ENCODE peak calls at places on chromosomes 6 and 20, in eight cellular contexts. Q is heart left ventricle, I is stomach, A is tibial artery, U is pancreas, G is psoas muscle, E is spleen, W is PC-9. P is an unnamed sample.
A peak's percentile ranks its signal among the peaks of the same experiment; 100 is the strongest.

GRCh38 chr20:62816879-62817873 is at the start of gene COL9A3:
- DNase-seq in Q (no peak), I (no peak), A (no peak), U (no peak), G (no peak), E (no peak), W (no peak), P (no peak)

GRCh38 chr20:31788578-31788977 is 30.6 kb upstream of the MYLK2 start:
- DNase-seq in Q (no peak), I (no peak), A (no peak), U (no peak), G (peak; percentile 74), E (no peak), W (no peak), P (no peak)

GRCh38 chr6:159676804-159677203 is 16.2 kb downstream of the SOD2 start:
- DNase-seq in Q (no peak), I (no peak), A (no peak), U (no peak), G (no peak), E (no peak), W (no peak), P (no peak)

GRCh38 chr20:46939031-46939430 is 44.4 kb downstream of the EYA2 start:
- DNase-seq in Q (no peak), I (no peak), A (no peak), U (no peak), G (no peak), E (no peak), W (no peak), P (no peak)

GRCh38 chr6:33425668-33426577 is 6.1 kb downstream of the SYNGAP1 start:
- DNase-seq in Q (peak; percentile 92), I (peak; percentile 81), A (peak; percentile 94), U (peak; percentile 91), G (peak; percentile 93), E (peak; percentile 95), W (peak; percentile 87), P (peak; percentile 95)

GRCh38 chr20:33862709-33863403 is 51.7 kb downstream of the CHMP4B start:
- DNase-seq in Q (peak; percentile 45), I (peak; percentile 52), A (peak; percentile 69), U (peak; percentile 83), G (peak; percentile 65), E (peak; percentile 82), W (peak; percentile 21), P (peak; percentile 87)

GRCh38 chr6:41371992-41372525 is 36.7 kb downstream of the NCR2 start:
- DNase-seq in Q (peak; percentile 26), I (peak; percentile 46), A (no peak), U (no peak), G (no peak), E (no peak), W (no peak), P (no peak)

GRCh38 chr6:138844203-138844602 is 48.3 kb downstream of the ECT2L start:
- DNase-seq in Q (peak; percentile 64), I (no peak), A (no peak), U (no peak), G (peak; percentile 64), E (no peak), W (no peak), P (no peak)

DNA sequence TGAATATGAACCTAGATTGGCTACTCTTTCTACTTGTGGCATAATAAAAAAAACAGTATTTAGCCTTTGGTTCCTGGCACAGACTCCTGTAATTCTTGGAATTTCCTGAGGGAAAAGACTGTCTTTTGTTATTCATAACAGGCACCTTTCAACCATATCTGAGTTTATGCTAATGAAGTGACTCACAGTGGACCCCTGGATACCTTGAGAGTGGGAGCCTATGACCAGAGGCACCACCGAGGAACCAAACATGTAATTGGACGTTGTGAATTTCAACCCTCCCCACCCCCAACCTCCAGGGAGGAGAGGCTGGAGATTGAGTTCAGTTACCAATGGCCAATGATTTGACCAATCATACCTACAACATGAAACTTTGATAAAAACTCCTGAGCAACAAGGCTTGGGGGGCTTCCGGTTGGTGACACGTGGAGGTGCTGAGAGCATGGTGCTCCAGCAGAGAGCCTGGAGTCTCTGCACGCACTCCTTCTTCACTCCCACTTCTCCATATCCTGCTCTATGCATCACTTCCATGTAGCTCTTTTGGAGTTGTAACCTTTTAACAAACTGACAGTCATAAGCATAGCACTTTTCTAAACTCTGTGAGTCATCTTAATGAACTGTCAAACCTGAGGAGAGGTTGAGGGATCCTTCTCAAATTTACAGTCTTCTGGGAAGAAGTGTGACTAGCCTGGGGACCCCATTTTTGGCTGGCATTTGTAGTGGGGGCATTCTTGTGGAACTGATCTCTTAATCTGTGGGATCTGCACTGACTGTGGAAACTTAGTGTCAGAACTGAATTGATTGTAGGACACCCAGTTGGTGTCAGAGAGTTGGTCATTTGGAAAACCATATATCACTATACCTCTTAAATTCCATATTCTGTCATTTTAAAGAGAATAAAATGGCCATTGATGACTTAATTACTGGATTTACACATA is 48.6 kb downstream of the LAMA4 start:
- DNase-seq in Q (no peak), I (no peak), A (no peak), U (no peak), G (no peak), E (no peak), W (peak; percentile 52), P (no peak)
- H3K4me1 ChIP-seq in Q (peaks cover 11% of the 10 kb centered on the region), I (no peaks in the 10 kb centered on the region), A (no peaks in the 10 kb centered on the region), U (no peaks in the 10 kb centered on the region), G (no peaks in the 10 kb centered on the region), E (no peaks in the 10 kb centered on the region), W (peaks cover 75% of the 10 kb centered on the region), P (peaks cover 20% of the 10 kb centered on the region)

GRCh38 chr6:137339929-137340559 is 120.9 kb upstream of the IFNGR1 start:
- DNase-seq in Q (no peak), I (no peak), A (no peak), U (no peak), G (no peak), E (no peak), W (no peak), P (no peak)

GRCh38 chr6:137341721-137342195 is 122.6 kb upstream of the IFNGR1 start:
- DNase-seq in Q (peak; percentile 24), I (peak; percentile 65), A (no peak), U (peak; percentile 60), G (peak; percentile 63), E (no peak), W (peak; percentile 12), P (peak; percentile 60)

DNA sequence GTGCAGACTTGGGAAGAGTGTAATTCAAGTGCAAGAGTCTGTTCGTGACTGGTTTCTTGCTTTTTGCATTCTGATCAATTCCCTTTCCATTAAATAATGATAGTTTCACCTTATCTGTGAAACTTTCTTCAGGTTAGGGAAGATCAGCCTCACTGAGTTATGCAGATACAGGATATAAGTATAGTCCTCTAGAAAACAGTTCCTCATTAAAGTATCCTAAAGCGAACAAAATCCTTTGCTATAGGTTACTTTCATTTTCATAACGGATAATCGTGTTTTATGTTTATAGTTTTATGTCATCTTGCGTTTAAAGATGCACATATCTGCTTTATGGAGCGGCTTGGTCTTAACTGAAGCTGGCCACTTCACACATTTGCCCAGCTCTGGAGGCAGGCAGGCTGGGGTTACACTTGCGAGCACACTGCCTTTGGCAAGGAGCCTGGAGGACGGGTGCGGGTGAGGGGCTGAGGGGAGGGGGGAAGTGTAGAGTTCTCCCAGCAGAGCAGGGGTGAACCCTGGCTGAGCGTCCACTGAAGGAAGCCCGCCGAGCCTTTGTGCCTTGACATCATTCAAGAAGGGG is 123.5 kb upstream of the IFNGR1 start:
- DNase-seq in Q (no peak), I (no peak), A (no peak), U (no peak), G (no peak), E (no peak), W (no peak), P (peak; percentile 25)
- H3K4me3 ChIP-seq in Q (peak overlapping the region; percentile 7), I (peak overlapping the region; percentile 33), A (peak overlapping the region; percentile 17), U (no peak overlapping the region), G (peak overlapping the region; percentile 51), E (peak overlapping the region; percentile 10), W (no peak overlapping the region), P (peak overlapping the region; percentile 41)

GRCh38 chr6:88975369-88975768 is 12.0 kb upstream of the RNGTT start:
- DNase-seq in Q (no peak), I (no peak), A (no peak), U (no peak), G (no peak), E (no peak), W (no peak), P (no peak)
- TF ChIP-seq CTCF in Q (no peak), I (no peak), A (no peak), U (no peak), G (no peak), E (no peak), W (no peak), P (no peak)

GRCh38 chr6:90131614-90132423 is 164.8 kb downstream of the BACH2 start:
- DNase-seq in Q (peak; percentile 30), I (no peak), A (no peak), U (no peak), G (peak; percentile 77), E (no peak), W (no peak), P (no peak)

GRCh38 chr6:90127589-90127988 is 169.1 kb downstream of the BACH2 start:
- DNase-seq in Q (no peak), I (no peak), A (no peak), U (no peak), G (no peak), E (no peak), W (no peak), P (no peak)

GRCh38 chr6:90126178-90126577 is 170.5 kb downstream of the BACH2 start:
- DNase-seq in Q (no peak), I (no peak), A (no peak), U (no peak), G (no peak), E (no peak), W (no peak), P (no peak)

GRCh38 chr6:90135672-90136071 is 161.0 kb downstream of the BACH2 start:
- DNase-seq in Q (no peak), I (no peak), A (no peak), U (no peak), G (no peak), E (no peak), W (no peak), P (no peak)

DNA sequence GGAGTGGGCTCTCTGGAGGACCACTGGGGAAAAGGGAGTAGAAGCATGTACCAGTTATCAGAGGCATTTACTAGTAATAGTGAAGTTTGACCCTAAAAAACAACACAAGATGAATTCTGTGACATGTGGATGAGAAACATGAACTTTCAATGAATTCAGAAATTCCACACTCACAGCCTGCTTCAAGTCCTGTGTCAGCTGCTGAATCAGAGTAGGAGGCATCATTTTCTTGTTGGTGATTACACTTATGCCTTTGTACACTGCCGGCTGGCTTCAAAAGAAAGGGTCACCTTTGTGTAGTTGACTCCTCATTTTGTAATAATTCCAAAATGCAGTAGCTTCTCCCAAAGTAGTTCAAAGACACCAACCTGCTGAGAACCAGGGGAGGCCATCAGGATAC is 165.6 kb downstream of the BACH2 start:
- DNase-seq in Q (no peak), I (no peak), A (no peak), U (no peak), G (no peak), E (no peak), W (no peak), P (no peak)
- H3K4me1 ChIP-seq in Q (no peaks in the 10 kb centered on the region), I (no peaks in the 10 kb centered on the region), A (no peaks in the 10 kb centered on the region), U (no peaks in the 10 kb centered on the region), G (peaks cover 41% of the 10 kb centered on the region), E (peaks cover 15% of the 10 kb centered on the region), W (no peaks in the 10 kb centered on the region), P (no peaks in the 10 kb centered on the region)

GRCh38 chr6:2842139-2842552 is 483 bp upstream of the SERPINB1 start:
- DNase-seq in Q (no peak), I (no peak), A (no peak), U (no peak), G (no peak), E (no peak), W (no peak), P (no peak)
- H3K4me3 ChIP-seq in Q (peak overlapping the region; percentile 65), I (peak overlapping the region; percentile 57), A (peak overlapping the region; percentile 68), U (peak overlapping the region; percentile 50), G (peak overlapping the region; percentile 73), E (peak overlapping the region; percentile 56), W (peak overlapping the region; percentile 64), P (no peak overlapping the region)

P was measured in BE2C.